ENCODE peak calls at places on chromosome 4, in eight cellular contexts. One of them, this sample, is unnamed.

GRCh38 chr4:82898322-82899243 is 2.0 kb upstream of the THAP9 start:
- DNase-seq in EH: peak
- DNase-seq in Jurkat, Clone E6-1: no peak
- DNase-seq in M059J: peak
- DNase-seq in cardiac fibroblast: peak
- DNase-seq in psoas muscle: no peak
- DNase-seq in GM19239: no peak
- DNase-seq in glutamatergic neuron: no peak
- DNase-seq in this sample: no peak

GRCh38 chr4:121125486-121125885 is 38.6 kb downstream of the TNIP3 start:
- DNase-seq in EH: no peak
- DNase-seq in Jurkat, Clone E6-1: no peak
- DNase-seq in M059J: no peak
- DNase-seq in cardiac fibroblast: no peak
- DNase-seq in psoas muscle: no peak
- DNase-seq in GM19239: no peak
- DNase-seq in glutamatergic neuron: no peak
- DNase-seq in this sample: no peak

GRCh38 chr4:20698820-20699219 is 1.4 kb upstream of the PACRGL start:
- DNase-seq in EH: no peak
- DNase-seq in Jurkat, Clone E6-1: no peak
- DNase-seq in M059J: no peak
- DNase-seq in cardiac fibroblast: no peak
- DNase-seq in psoas muscle: no peak
- DNase-seq in GM19239: no peak
- DNase-seq in glutamatergic neuron: no peak
- DNase-seq in this sample: no peak

GRCh38 chr4:92520563-92520962 is 216.8 kb downstream of the GRID2 start:
- DNase-seq in EH: no peak
- DNase-seq in Jurkat, Clone E6-1: no peak
- DNase-seq in M059J: no peak
- DNase-seq in cardiac fibroblast: no peak
- DNase-seq in psoas muscle: no peak
- DNase-seq in GM19239: no peak
- DNase-seq in glutamatergic neuron: no peak
- DNase-seq in this sample: no peak

GRCh38 chr4:39814403-39815185 is 116.7 kb downstream of the UBE2K start:
- DNase-seq in EH: peak
- DNase-seq in Jurkat, Clone E6-1: peak
- DNase-seq in M059J: peak
- DNase-seq in cardiac fibroblast: peak
- DNase-seq in psoas muscle: no peak
- DNase-seq in GM19239: no peak
- DNase-seq in glutamatergic neuron: no peak
- DNase-seq in this sample: no peak

GRCh38 chr4:123785515-123785914 is 388.9 kb downstream of the SPRY1 start:
- DNase-seq in EH: peak
- DNase-seq in Jurkat, Clone E6-1: no peak
- DNase-seq in M059J: peak
- DNase-seq in cardiac fibroblast: peak
- DNase-seq in psoas muscle: peak
- DNase-seq in GM19239: no peak
- DNase-seq in glutamatergic neuron: no peak
- DNase-seq in this sample: no peak

GRCh38 chr4:78395642-78396041 is 155.9 kb upstream of the ANXA3 start:
- DNase-seq in EH: no peak
- DNase-seq in Jurkat, Clone E6-1: no peak
- DNase-seq in M059J: no peak
- DNase-seq in cardiac fibroblast: no peak
- DNase-seq in psoas muscle: no peak
- DNase-seq in GM19239: no peak
- DNase-seq in glutamatergic neuron: no peak
- DNase-seq in this sample: no peak

GRCh38 chr4:58983887-58984286 is 1873.7 kb upstream of the IGFBP7 start:
- DNase-seq in EH: no peak
- DNase-seq in Jurkat, Clone E6-1: no peak
- DNase-seq in M059J: no peak
- DNase-seq in cardiac fibroblast: no peak
- DNase-seq in psoas muscle: no peak
- DNase-seq in GM19239: no peak
- DNase-seq in glutamatergic neuron: no peak
- DNase-seq in this sample: no peak

GRCh38 chr4:67198757-67199156 is 346.5 kb downstream of the CENPC start:
- DNase-seq in EH: peak
- DNase-seq in Jurkat, Clone E6-1: peak
- DNase-seq in M059J: peak
- DNase-seq in cardiac fibroblast: peak
- DNase-seq in psoas muscle: no peak
- DNase-seq in GM19239: no peak
- DNase-seq in glutamatergic neuron: no peak
- DNase-seq in this sample: no peak

GRCh38 chr4:8478801-8479744 is 38.5 kb downstream of the TRMT44 start:
- DNase-seq in EH: peak
- DNase-seq in Jurkat, Clone E6-1: no peak
- DNase-seq in M059J: peak
- DNase-seq in cardiac fibroblast: peak
- DNase-seq in psoas muscle: no peak
- DNase-seq in GM19239: no peak
- DNase-seq in glutamatergic neuron: no peak
- DNase-seq in this sample: no peak

GRCh38 chr4:108047199-108047598 is 57.5 kb downstream of the HADH start:
- DNase-seq in EH: no peak
- DNase-seq in Jurkat, Clone E6-1: no peak
- DNase-seq in M059J: no peak
- DNase-seq in cardiac fibroblast: no peak
- DNase-seq in psoas muscle: no peak
- DNase-seq in GM19239: no peak
- DNase-seq in glutamatergic neuron: no peak
- DNase-seq in this sample: no peak

GRCh38 chr4:44186096-44186849 is 262.3 kb downstream of the KCTD8 start:
- DNase-seq in EH: no peak
- DNase-seq in Jurkat, Clone E6-1: no peak
- DNase-seq in M059J: peak
- DNase-seq in cardiac fibroblast: no peak
- DNase-seq in psoas muscle: no peak
- DNase-seq in GM19239: no peak
- DNase-seq in glutamatergic neuron: peak
- DNase-seq in this sample: no peak

GRCh38 chr4:153592090-153592489 is 92.0 kb upstream of the TLR2 start:
- DNase-seq in EH: no peak
- DNase-seq in Jurkat, Clone E6-1: no peak
- DNase-seq in M059J: no peak
- DNase-seq in cardiac fibroblast: no peak
- DNase-seq in psoas muscle: no peak
- DNase-seq in GM19239: no peak
- DNase-seq in glutamatergic neuron: no peak
- DNase-seq in this sample: no peak

GRCh38 chr4:10032625-10033024 is 11.3 kb upstream of the SLC2A9 start:
- DNase-seq in EH: peak
- DNase-seq in Jurkat, Clone E6-1: no peak
- DNase-seq in M059J: peak
- DNase-seq in cardiac fibroblast: peak
- DNase-seq in psoas muscle: no peak
- DNase-seq in GM19239: no peak
- DNase-seq in glutamatergic neuron: no peak
- DNase-seq in this sample: no peak

GRCh38 chr4:146477054-146477453 is 44.7 kb downstream of the SLC10A7 start:
- DNase-seq in EH: peak
- DNase-seq in Jurkat, Clone E6-1: no peak
- DNase-seq in M059J: peak
- DNase-seq in cardiac fibroblast: peak
- DNase-seq in psoas muscle: no peak
- DNase-seq in GM19239: no peak
- DNase-seq in glutamatergic neuron: no peak
- DNase-seq in this sample: no peak

GRCh38 chr4:1693131-1693896 is 9.2 kb upstream of the FAM53A start:
- DNase-seq in EH: peak
- DNase-seq in Jurkat, Clone E6-1: peak
- DNase-seq in M059J: peak
- DNase-seq in cardiac fibroblast: peak
- DNase-seq in psoas muscle: peak
- DNase-seq in GM19239: peak
- DNase-seq in glutamatergic neuron: peak
- DNase-seq in this sample: peak

GRCh38 chr4:185535818-185536729 is 767 bp upstream of the PDLIM3 start:
- DNase-seq in EH: no peak
- DNase-seq in Jurkat, Clone E6-1: no peak
- DNase-seq in M059J: peak
- DNase-seq in cardiac fibroblast: peak
- DNase-seq in psoas muscle: peak
- DNase-seq in GM19239: no peak
- DNase-seq in glutamatergic neuron: peak
- DNase-seq in this sample: no peak

GRCh38 chr4:102640669-102641068 is 120.1 kb downstream of the MANBA start:
- DNase-seq in EH: peak
- DNase-seq in Jurkat, Clone E6-1: no peak
- DNase-seq in M059J: peak
- DNase-seq in cardiac fibroblast: peak
- DNase-seq in psoas muscle: no peak
- DNase-seq in GM19239: no peak
- DNase-seq in glutamatergic neuron: no peak
- DNase-seq in this sample: no peak

GRCh38 chr4:126766266-126766665 is 866.5 kb upstream of the INTU start:
- DNase-seq in EH: no peak
- DNase-seq in Jurkat, Clone E6-1: no peak
- DNase-seq in M059J: no peak
- DNase-seq in cardiac fibroblast: no peak
- DNase-seq in psoas muscle: no peak
- DNase-seq in GM19239: no peak
- DNase-seq in glutamatergic neuron: no peak
- DNase-seq in this sample: no peak

This sample was measured in activated T-cell treated with anti-CD3 and anti-CD28 coated beads, Interleukin-2, amount 50 U/mL, for 1 hour.